ENCODE peak calls at places on chromosome 19, in four cellular contexts. M is T-helper 17 cell; R is activated CD4-positive, alpha-beta T cell treated with anti-CD3 and anti-CD28 coated beads, Interleukin-2, amount 10 ng/mL, durations not matched to agents 7 days and 5 days; K is activated effector memory CD4-positive, alpha-beta T cell treated with Interleukin-2 at 50 U/mL for 16 hours. G is an unnamed sample.

GRCh38 chr19:8561071-8561764 is 16.0 kb downstream of the MYO1F start:
- DNase-seq in M (no peak), R (no peak), K (no peak), G (no peak)

GRCh38 chr19:22622020-22622419 is 12.1 kb upstream of the ZNF492 start:
- DNase-seq in M (no peak), R (no peak), K (no peak), G (no peak)

GRCh38 chr19:12202250-12202649 is 39.4 kb downstream of the ZNF136 start:
- DNase-seq in M (peak), R (peak), K (peak), G (peak)

GRCh38 chr19:40718774-40719391 is 2.0 kb downstream of the ITPKC start:
- DNase-seq in M (no peak), R (no peak), K (no peak), G (no peak)

GRCh38 chr19:7657047-7657779 is 11.6 kb upstream of the RETN start:
- DNase-seq in M (no peak), R (no peak), K (no peak), G (peak)

GRCh38 chr19:38233740-38234251 is 9.8 kb upstream of the DPF1 start:
- DNase-seq in M (peak), R (peak), K (peak), G (peak)

GRCh38 chr19:45032421-45032820 is 6.4 kb upstream of the CLASRP start:
- DNase-seq in M (no peak), R (no peak), K (no peak), G (no peak)

GRCh38 chr19:10089801-10090375 is 3.8 kb downstream of the SHFL start:
- DNase-seq in M (no peak), R (no peak), K (no peak), G (no peak)